ENCODE peak calls at places on chromosomes 2 and 18, in five cellular contexts. E, U, R, K and W are unnamed samples.

GRCh38 chr2:240462073-240462703 is 26.7 kb downstream of the GPC1 start:
- DNase-seq in E (no peak), U (no peak), R (no peak), K (peak), W (no peak)

GRCh38 chr18:45856526-45856925 is 31.1 kb downstream of the SIGLEC15 start:
- DNase-seq in E (no peak), U (no peak), R (peak), K (no peak), W (no peak)

GRCh38 chr2:215620528-215620927 is 184.7 kb upstream of the FN1 start:
- DNase-seq in E (no peak), U (no peak), R (no peak), K (no peak), W (no peak)

GRCh38 chr2:238060096-238060541 is 682 bp upstream of the SCLY start:
- DNase-seq in E (no peak), U (no peak), R (peak), K (no peak), W (no peak)

GRCh38 chr2:58156780-58157179 is 84.3 kb downstream of the FANCL start:
- DNase-seq in E (no peak), U (no peak), R (peak), K (no peak), W (no peak)

GRCh38 chr18:60413944-60414547 is 41.5 kb upstream of the MC4R start:
- DNase-seq in E (peak), U (peak), R (peak), K (no peak), W (peak)

GRCh38 chr2:237310515-237311114 is 103.3 kb downstream of the COL6A3 start:
- DNase-seq in E (no peak), U (no peak), R (peak), K (no peak), W (no peak)

GRCh38 chr2:62672601-62673000 is 32.9 kb upstream of the EHBP1 start:
- DNase-seq in E (peak), U (peak), R (no peak), K (no peak), W (peak)

GRCh38 chr2:217876253-217876570 is 126.6 kb downstream of the TNS1 start:
- DNase-seq in E (no peak), U (no peak), R (no peak), K (no peak), W (no peak)

GRCh38 chr2:183032200-183032794 is 6.0 kb downstream of the NCKAP1 start:
- DNase-seq in E (no peak), U (peak), R (peak), K (no peak), W (no peak)

GRCh38 chr2:545228-545627 is 132.0 kb downstream of the TMEM18 start:
- DNase-seq in E (no peak), U (no peak), R (no peak), K (no peak), W (no peak)

GRCh38 chr18:11419336-11419735 is 190.1 kb upstream of the SLC35G4 start:
- DNase-seq in E (no peak), U (no peak), R (no peak), K (no peak), W (no peak)

GRCh38 chr2:31327505-31327904 is 87.0 kb downstream of the XDH start:
- DNase-seq in E (no peak), U (no peak), R (no peak), K (no peak), W (no peak)

GRCh38 chr2:234256516-234256915 is 206.0 kb downstream of the SPP2 start:
- DNase-seq in E (no peak), U (no peak), R (no peak), K (no peak), W (no peak)

GRCh38 chr2:172921538-172922236 is 154.0 kb upstream of the MAP3K20 start:
- DNase-seq in E (peak), U (no peak), R (peak), K (no peak), W (peak)

GRCh38 chr2:234555616-234556249 is 58.9 kb upstream of the ARL4C start:
- DNase-seq in E (no peak), U (no peak), R (peak), K (no peak), W (no peak)

GRCh38 chr2:45412754-45413379 is 198.2 kb downstream of the SRBD1 start:
- DNase-seq in E (no peak), U (no peak), R (peak), K (no peak), W (no peak)

GRCh38 chr2:17878222-17879136 is at the start of gene KCNS3:
- DNase-seq in E (peak), U (no peak), R (peak), K (peak), W (peak)

GRCh38 chr2:83528746-83529145 is 930.3 kb downstream of the SUCLG1 start:
- DNase-seq in E (no peak), U (no peak), R (no peak), K (no peak), W (no peak)

GRCh38 chr2:8453904-8454302 is 228.0 kb upstream of the ID2 start:
- DNase-seq in E (peak), U (no peak), R (no peak), K (no peak), W (no peak)

GRCh38 chr18:13455960-13456471 is 237.5 kb downstream of the LDLRAD4 start:
- DNase-seq in E (no peak), U (no peak), R (no peak), K (no peak), W (no peak)

GRCh38 chr2:178452334-178452733 is 1.2 kb downstream of the PJVK start:
- DNase-seq in E (no peak), U (no peak), R (no peak), K (no peak), W (no peak)

GRCh38 chr2:206693399-206694137 is 24.6 kb downstream of the DYTN start:
- DNase-seq in E (peak), U (peak), R (peak), K (no peak), W (peak)

GRCh38 chr2:120005834-120006521 is 6.9 kb upstream of the EPB41L5 start:
- DNase-seq in E (no peak), U (no peak), R (no peak), K (no peak), W (no peak)

GRCh38 chr2:185738679-185739472 is at the start of gene FSIP2:
- DNase-seq in E (peak), U (peak), R (peak), K (peak), W (peak)

GRCh38 chr2:231810905-231811304 is 24.7 kb downstream of the COPS7B start:
- DNase-seq in E (peak), U (no peak), R (peak), K (no peak), W (peak)

GRCh38 chr2:161954103-161954502 is 119.9 kb downstream of the DPP4 start:
- DNase-seq in E (no peak), U (no peak), R (peak), K (no peak), W (no peak)

GRCh38 chr2:109098251-109098920 is 30.6 kb upstream of the SH3RF3 start:
- DNase-seq in E (no peak), U (no peak), R (peak), K (no peak), W (no peak)